ENCODE peak calls at places on chromosomes 7 and 10, in six cellular contexts. One of them, this sample, is unnamed.

GRCh38 chr10:17385066-17385465 is 69.3 kb downstream of the ST8SIA6 start:
- DNase-seq in brain microvascular endothelial cell: no peak
- DNase-seq in lower lobe of right lung: no peak
- DNase-seq in uterus: no peak
- DNase-seq in fibroblast of pulmonary artery: no peak
- DNase-seq in AG04449: no peak
- DNase-seq in this sample: no peak

GRCh38 chr7:17626215-17626614 is 314.1 kb downstream of the SNX13 start:
- DNase-seq in brain microvascular endothelial cell: no peak
- DNase-seq in lower lobe of right lung: no peak
- DNase-seq in uterus: no peak
- DNase-seq in fibroblast of pulmonary artery: no peak
- DNase-seq in AG04449: no peak
- DNase-seq in this sample: no peak

GRCh38 chr7:23239253-23239652 is 7.3 kb upstream of the GPNMB start:
- DNase-seq in brain microvascular endothelial cell: no peak
- DNase-seq in lower lobe of right lung: no peak
- DNase-seq in uterus: no peak
- DNase-seq in fibroblast of pulmonary artery: no peak
- DNase-seq in AG04449: no peak
- DNase-seq in this sample: no peak

GRCh38 chr10:103881420-103882284 is 26.3 kb upstream of the SH3PXD2A start:
- DNase-seq in brain microvascular endothelial cell: no peak
- DNase-seq in lower lobe of right lung: no peak
- DNase-seq in uterus: no peak
- DNase-seq in fibroblast of pulmonary artery: no peak
- DNase-seq in AG04449: no peak
- DNase-seq in this sample: peak; percentile 68

GRCh38 chr7:100167912-100168323 is 499 bp downstream of the GAL3ST4 start:
- DNase-seq in brain microvascular endothelial cell: no peak
- DNase-seq in lower lobe of right lung: no peak
- DNase-seq in uterus: no peak
- DNase-seq in fibroblast of pulmonary artery: no peak
- DNase-seq in AG04449: no peak
- DNase-seq in this sample: no peak

GRCh38 chr10:47160967-47161366 is 139.0 kb upstream of the GDF10 start:
- DNase-seq in brain microvascular endothelial cell: no peak
- DNase-seq in lower lobe of right lung: no peak
- DNase-seq in uterus: no peak
- DNase-seq in fibroblast of pulmonary artery: no peak
- DNase-seq in AG04449: no peak
- DNase-seq in this sample: no peak

GRCh38 chr7:93298671-93299070 is 66.5 kb downstream of the VPS50 start:
- DNase-seq in brain microvascular endothelial cell: peak; percentile 46
- DNase-seq in lower lobe of right lung: no peak
- DNase-seq in uterus: no peak
- DNase-seq in fibroblast of pulmonary artery: peak; percentile 35
- DNase-seq in AG04449: no peak
- DNase-seq in this sample: no peak

GRCh38 chr7:130345106-130345505 is 490 bp downstream of the CPA5 start:
- DNase-seq in brain microvascular endothelial cell: no peak
- DNase-seq in lower lobe of right lung: no peak
- DNase-seq in uterus: no peak
- DNase-seq in fibroblast of pulmonary artery: no peak
- DNase-seq in AG04449: no peak
- DNase-seq in this sample: no peak

GRCh38 chr10:89215511-89215910 is 8.4 kb upstream of the CH25H start:
- DNase-seq in brain microvascular endothelial cell: no peak
- DNase-seq in lower lobe of right lung: no peak
- DNase-seq in uterus: no peak
- DNase-seq in fibroblast of pulmonary artery: peak; percentile 26
- DNase-seq in AG04449: no peak
- DNase-seq in this sample: no peak

GRCh38 chr10:127908106-127908957 is 1.4 kb downstream of the PTPRE start:
- DNase-seq in brain microvascular endothelial cell: peak; percentile 96
- DNase-seq in lower lobe of right lung: no peak
- DNase-seq in uterus: no peak
- DNase-seq in fibroblast of pulmonary artery: peak; percentile 47
- DNase-seq in AG04449: no peak
- DNase-seq in this sample: peak; percentile 75

GRCh38 chr10:112951349-112952281 is 1.6 kb downstream of the TCF7L2 start:
- DNase-seq in brain microvascular endothelial cell: peak; percentile 76
- DNase-seq in lower lobe of right lung: peak; percentile 78
- DNase-seq in uterus: peak; percentile 72
- DNase-seq in fibroblast of pulmonary artery: peak; percentile 87
- DNase-seq in AG04449: no peak
- DNase-seq in this sample: peak; percentile 58

GRCh38 chr10:127619550-127619949 is 70.4 kb downstream of the NPS start:
- DNase-seq in brain microvascular endothelial cell: no peak
- DNase-seq in lower lobe of right lung: no peak
- DNase-seq in uterus: no peak
- DNase-seq in fibroblast of pulmonary artery: no peak
- DNase-seq in AG04449: no peak
- DNase-seq in this sample: no peak

GRCh38 chr10:15349133-15349532 is 22.0 kb downstream of the FAM171A1 start:
- DNase-seq in brain microvascular endothelial cell: no peak
- DNase-seq in lower lobe of right lung: no peak
- DNase-seq in uterus: no peak
- DNase-seq in fibroblast of pulmonary artery: no peak
- DNase-seq in AG04449: no peak
- DNase-seq in this sample: no peak

GRCh38 chr10:47098238-47098637 is 187.0 kb downstream of the PTPN20 start:
- DNase-seq in brain microvascular endothelial cell: no peak
- DNase-seq in lower lobe of right lung: no peak
- DNase-seq in uterus: no peak
- DNase-seq in fibroblast of pulmonary artery: no peak
- DNase-seq in AG04449: no peak
- DNase-seq in this sample: no peak

GRCh38 chr7:28052933-28053332 is 127.7 kb downstream of the JAZF1 start:
- DNase-seq in brain microvascular endothelial cell: no peak
- DNase-seq in lower lobe of right lung: no peak
- DNase-seq in uterus: no peak
- DNase-seq in fibroblast of pulmonary artery: peak; percentile 38
- DNase-seq in AG04449: no peak
- DNase-seq in this sample: no peak

GRCh38 chr7:45151131-45151684 is 6.4 kb upstream of the RAMP3 start:
- DNase-seq in brain microvascular endothelial cell: no peak
- DNase-seq in lower lobe of right lung: no peak
- DNase-seq in uterus: no peak
- DNase-seq in fibroblast of pulmonary artery: no peak
- DNase-seq in AG04449: no peak
- DNase-seq in this sample: no peak

GRCh38 chr10:31318854-31319601 is at the start of gene ZEB1:
- DNase-seq in brain microvascular endothelial cell: peak; percentile 84
- DNase-seq in lower lobe of right lung: peak; percentile 86
- DNase-seq in uterus: peak; percentile 86
- DNase-seq in fibroblast of pulmonary artery: peak; percentile 97
- DNase-seq in AG04449: peak; percentile 56
- DNase-seq in this sample: peak; percentile 95

GRCh38 chr10:31321396-31321941 is 2.5 kb downstream of the ZEB1 start:
- DNase-seq in brain microvascular endothelial cell: no peak
- DNase-seq in lower lobe of right lung: no peak
- DNase-seq in uterus: no peak
- DNase-seq in fibroblast of pulmonary artery: peak; percentile 39
- DNase-seq in AG04449: no peak
- DNase-seq in this sample: no peak

GRCh38 chr10:31320179-31320597 is 1.2 kb downstream of the ZEB1 start:
- DNase-seq in brain microvascular endothelial cell: no peak
- DNase-seq in lower lobe of right lung: peak; percentile 60
- DNase-seq in uterus: peak; percentile 57
- DNase-seq in fibroblast of pulmonary artery: no peak
- DNase-seq in AG04449: no peak
- DNase-seq in this sample: peak; percentile 84

GRCh38 chr10:31319602-31320178 is 674 bp downstream of the ZEB1 start:
- DNase-seq in brain microvascular endothelial cell: no peak
- DNase-seq in lower lobe of right lung: no peak
- DNase-seq in uterus: no peak
- DNase-seq in fibroblast of pulmonary artery: no peak
- DNase-seq in AG04449: no peak
- DNase-seq in this sample: no peak

DNA sequence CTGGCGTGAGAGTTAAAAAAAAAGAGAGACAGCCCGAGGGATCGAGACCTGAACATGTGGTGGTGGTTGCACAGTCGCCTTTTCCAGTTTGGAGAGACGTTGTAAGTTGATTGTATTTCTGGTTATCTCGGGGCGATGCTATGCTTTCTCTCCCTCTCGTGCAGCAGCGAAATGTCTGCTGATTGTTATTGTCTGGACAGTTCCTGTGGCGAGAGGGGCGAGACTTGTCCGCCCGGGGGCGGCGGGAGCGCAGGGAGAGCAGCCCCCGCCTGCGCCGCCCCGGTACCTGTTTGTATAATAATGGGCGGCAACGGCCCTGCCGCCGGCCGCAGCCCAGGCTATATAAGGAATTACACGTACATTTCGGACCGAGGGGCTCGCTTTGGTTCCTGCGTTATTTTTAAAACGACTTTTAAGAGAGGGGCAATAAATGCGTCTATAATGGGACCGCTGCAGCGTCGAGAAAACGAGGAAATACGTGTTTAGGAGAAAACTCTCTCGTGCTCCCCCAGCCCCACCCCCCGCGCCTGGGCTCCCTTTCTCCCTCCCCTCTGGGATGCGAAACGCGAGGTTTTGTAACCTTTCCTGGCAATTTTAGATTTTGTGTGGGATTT is 1.7 kb downstream of the ZEB1 start:
- DNase-seq in brain microvascular endothelial cell: peak; percentile 17
- DNase-seq in lower lobe of right lung: no peak
- DNase-seq in uterus: peak; percentile 63
- DNase-seq in fibroblast of pulmonary artery: peak; percentile 68
- DNase-seq in AG04449: no peak
- DNase-seq in this sample: peak; percentile 28
- TF ChIP-seq CTCF in brain microvascular endothelial cell: no peak
- TF ChIP-seq CTCF in lower lobe of right lung: peak; percentile 12
- TF ChIP-seq CTCF in uterus: no peak
- TF ChIP-seq CTCF in fibroblast of pulmonary artery: no peak
- TF ChIP-seq CTCF in AG04449: no peak
- TF ChIP-seq CTCF in this sample: no peak

DNA sequence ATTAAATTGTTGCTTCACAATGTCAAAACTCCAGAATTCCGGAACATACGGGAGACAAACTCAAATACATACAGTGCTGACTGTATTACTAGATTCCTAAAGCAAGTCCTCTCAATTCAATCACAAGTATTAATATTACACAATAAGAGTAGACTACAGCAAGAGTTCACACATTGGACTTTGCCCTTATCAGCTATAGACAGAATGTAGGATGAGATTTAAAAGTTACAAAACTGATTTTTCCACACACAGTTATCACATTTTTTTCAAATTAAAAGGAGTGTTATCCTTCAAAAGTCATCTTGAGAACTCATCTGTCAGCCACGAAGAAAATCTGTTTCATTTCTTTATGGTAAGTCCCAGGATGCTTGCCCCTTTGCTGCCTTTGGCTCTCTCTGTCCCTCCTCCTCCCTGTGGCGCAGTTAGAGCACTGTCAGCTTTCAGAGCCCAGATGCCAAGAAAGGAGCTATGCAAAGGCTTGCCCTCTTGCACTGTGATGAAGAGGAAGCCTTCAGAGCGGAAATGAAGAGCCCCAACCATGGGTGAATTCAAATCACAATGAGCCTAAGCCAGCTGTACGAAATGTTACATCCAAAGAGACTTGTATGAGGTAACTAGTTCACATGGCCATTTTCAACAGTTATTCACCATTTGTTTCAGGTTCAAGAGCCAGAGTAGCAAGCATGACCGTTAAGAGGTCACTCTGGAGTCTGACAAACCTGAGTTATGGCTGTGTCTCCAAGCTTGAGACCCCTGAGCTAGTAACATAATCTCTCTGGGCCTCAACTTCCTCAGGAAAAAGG is 10.7 kb downstream of the NCOA4 start:
- DNase-seq in brain microvascular endothelial cell: no peak
- DNase-seq in lower lobe of right lung: no peak
- DNase-seq in uterus: no peak
- DNase-seq in fibroblast of pulmonary artery: peak; percentile 26
- DNase-seq in AG04449: no peak
- DNase-seq in this sample: no peak
- TF ChIP-seq CTCF in brain microvascular endothelial cell: no peak
- TF ChIP-seq CTCF in lower lobe of right lung: no peak
- TF ChIP-seq CTCF in uterus: no peak
- TF ChIP-seq CTCF in fibroblast of pulmonary artery: no peak
- TF ChIP-seq CTCF in AG04449: no peak
- TF ChIP-seq CTCF in this sample: no peak

DNA sequence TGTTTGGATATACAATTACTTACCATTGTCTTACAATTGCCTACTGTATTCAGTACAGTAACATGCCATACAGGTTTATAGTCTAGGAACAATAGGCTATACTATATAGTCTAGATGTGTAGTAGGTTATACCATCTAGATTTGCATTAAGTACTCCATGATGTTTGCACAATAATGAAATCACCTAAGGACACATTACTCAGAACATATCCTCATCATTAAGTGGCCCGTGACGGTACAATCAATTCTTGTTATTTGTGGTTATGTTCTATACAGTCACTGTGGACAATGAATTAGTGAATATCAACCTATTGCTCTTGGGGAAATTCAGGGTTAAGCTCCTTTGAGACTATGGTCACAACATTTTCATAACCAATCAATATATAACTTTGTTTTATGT is 75.6 kb downstream of the MICU1 start:
- DNase-seq in brain microvascular endothelial cell: no peak
- DNase-seq in lower lobe of right lung: no peak
- DNase-seq in uterus: no peak
- DNase-seq in fibroblast of pulmonary artery: no peak
- DNase-seq in AG04449: no peak
- DNase-seq in this sample: no peak
- TF ChIP-seq CTCF in brain microvascular endothelial cell: no peak
- TF ChIP-seq CTCF in lower lobe of right lung: no peak
- TF ChIP-seq CTCF in uterus: no peak
- TF ChIP-seq CTCF in fibroblast of pulmonary artery: no peak
- TF ChIP-seq CTCF in AG04449: no peak
- TF ChIP-seq CTCF in this sample: no peak

DNA sequence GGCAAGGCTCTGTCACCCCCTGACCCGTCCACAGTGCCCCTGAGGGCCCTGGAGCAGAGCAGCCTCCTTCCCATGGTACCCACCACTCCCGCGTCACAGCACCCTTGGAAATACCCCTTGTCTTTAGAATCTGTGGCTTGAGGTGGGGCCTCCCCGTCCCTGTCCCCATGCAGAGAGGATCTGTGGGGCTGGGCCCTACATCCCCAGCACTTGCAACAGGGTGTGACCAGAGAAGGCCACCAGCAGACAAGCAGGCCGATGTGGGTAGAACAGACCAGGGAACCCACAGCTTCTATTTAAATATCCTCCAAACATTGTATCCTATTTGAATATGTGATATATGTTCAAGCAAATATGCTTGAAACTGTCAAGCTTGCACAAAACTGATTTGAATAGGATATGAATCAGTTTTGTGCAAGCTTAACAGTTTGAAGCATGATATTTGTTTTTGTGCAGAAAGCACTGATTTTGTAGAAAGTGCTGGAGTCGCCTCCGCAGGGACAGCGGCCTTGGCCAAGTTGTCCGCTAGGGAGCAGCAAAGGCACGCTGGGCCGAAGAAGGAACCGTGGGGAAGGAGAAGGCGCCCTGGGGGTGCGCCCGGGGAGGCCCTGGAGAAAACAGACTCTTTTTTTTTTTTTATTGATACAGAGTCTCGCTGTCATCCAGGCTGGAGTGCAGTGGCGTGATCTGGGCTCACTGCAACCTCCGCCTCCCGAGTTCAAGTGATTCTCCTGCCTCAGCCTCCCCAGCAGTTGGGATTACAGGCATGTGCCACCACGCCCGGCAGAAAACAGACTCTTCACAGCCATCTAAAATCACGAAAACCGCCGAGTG is 2.2 kb downstream of the CFAP46 start:
- DNase-seq in brain microvascular endothelial cell: peak; percentile 18
- DNase-seq in lower lobe of right lung: peak; percentile 70
- DNase-seq in uterus: no peak
- DNase-seq in fibroblast of pulmonary artery: peak; percentile 62
- DNase-seq in AG04449: no peak
- DNase-seq in this sample: no peak
- TF ChIP-seq CTCF in brain microvascular endothelial cell: peak; percentile 89
- TF ChIP-seq CTCF in lower lobe of right lung: peak; percentile 74
- TF ChIP-seq CTCF in uterus: peak; percentile 56
- TF ChIP-seq CTCF in fibroblast of pulmonary artery: peak; percentile 72
- TF ChIP-seq CTCF in AG04449: peak; percentile 88
- TF ChIP-seq CTCF in this sample: no peak

This sample was measured in lower leg skin.